ENCODE peak calls at places on chromosomes 13 and 19, in nine cellular contexts. C is right lobe of liver, I is ovary, Y is heart left ventricle, R is cardiac muscle cell, M is astrocyte, P is right cardiac atrium, J is iPS DF 6.9, Z is fibroblast of lung. V is an unnamed sample.

GRCh38 chr19:34722353-34722752 is 11.7 kb upstream of the ZNF181 start:
- DNase-seq in C (no peak), I (no peak), Y (no peak), R (no peak), M (no peak), P (no peak), J (no peak), Z (no peak), V (no peak)

GRCh38 chr13:96994030-96994848 is at the start of gene OXGR1:
- DNase-seq in C (peak; percentile 20), I (no peak), Y (no peak), R (peak; percentile 11), M (no peak), P (no peak), J (no peak), Z (no peak), V (peak; percentile 76)

GRCh38 chr19:33426621-33427475 is 53.3 kb downstream of the CEBPG start:
- DNase-seq in C (peak; percentile 10), I (no peak), Y (no peak), R (peak; percentile 18), M (no peak), P (no peak), J (no peak), Z (no peak), V (peak; percentile 24)

GRCh38 chr13:31927219-31927653 is 104.3 kb upstream of the FRY start:
- DNase-seq in C (no peak), I (no peak), Y (no peak), R (no peak), M (no peak), P (no peak), J (no peak), Z (no peak), V (no peak)

GRCh38 chr19:51702103-51702753 is 9.1 kb downstream of the SPACA6 start:
- DNase-seq in C (peak; percentile 58), I (peak; percentile 89), Y (peak; percentile 75), R (peak; percentile 65), M (no peak), P (peak; percentile 87), J (peak; percentile 47), Z (peak; percentile 39), V (peak; percentile 84)

GRCh38 chr13:21282065-21282464 is 105.6 kb downstream of the MRPL57 start:
- DNase-seq in C (no peak), I (no peak), Y (no peak), R (no peak), M (no peak), P (no peak), J (no peak), Z (no peak), V (no peak)

GRCh38 chr13:54705738-54706137 is 1677.1 kb downstream of the OLFM4 start:
- DNase-seq in C (no peak), I (no peak), Y (no peak), R (no peak), M (no peak), P (no peak), J (no peak), Z (no peak), V (no peak)

GRCh38 chr19:38512277-38512676 is 78.8 kb downstream of the RYR1 start:
- DNase-seq in C (no peak), I (no peak), Y (no peak), R (no peak), M (no peak), P (no peak), J (no peak), Z (no peak), V (no peak)

GRCh38 chr19:35106898-35107540 is 8.6 kb upstream of the FXYD3 start:
- DNase-seq in C (no peak), I (no peak), Y (no peak), R (no peak), M (no peak), P (no peak), J (no peak), Z (no peak), V (no peak)

GRCh38 chr19:10043286-10043927 is 30.1 kb downstream of the RDH8 start:
- DNase-seq in C (no peak), I (no peak), Y (no peak), R (peak; percentile 49), M (peak; percentile 29), P (no peak), J (no peak), Z (peak; percentile 48), V (no peak)

GRCh38 chr19:4278926-4279529 is at the start of gene SHD:
- DNase-seq in C (no peak), I (no peak), Y (no peak), R (peak; percentile 71), M (no peak), P (no peak), J (no peak), Z (no peak), V (no peak)

GRCh38 chr19:48745208-48745995 is 1.3 kb downstream of the IZUMO1 start:
- DNase-seq in C (no peak), I (no peak), Y (peak; percentile 69), R (peak; percentile 68), M (peak; percentile 31), P (peak; percentile 52), J (no peak), Z (peak; percentile 56), V (no peak)

GRCh38 chr13:104980571-104980970 is 1554.9 kb downstream of the EFNB2 start:
- DNase-seq in C (no peak), I (no peak), Y (no peak), R (no peak), M (no peak), P (no peak), J (no peak), Z (no peak), V (no peak)

DNA sequence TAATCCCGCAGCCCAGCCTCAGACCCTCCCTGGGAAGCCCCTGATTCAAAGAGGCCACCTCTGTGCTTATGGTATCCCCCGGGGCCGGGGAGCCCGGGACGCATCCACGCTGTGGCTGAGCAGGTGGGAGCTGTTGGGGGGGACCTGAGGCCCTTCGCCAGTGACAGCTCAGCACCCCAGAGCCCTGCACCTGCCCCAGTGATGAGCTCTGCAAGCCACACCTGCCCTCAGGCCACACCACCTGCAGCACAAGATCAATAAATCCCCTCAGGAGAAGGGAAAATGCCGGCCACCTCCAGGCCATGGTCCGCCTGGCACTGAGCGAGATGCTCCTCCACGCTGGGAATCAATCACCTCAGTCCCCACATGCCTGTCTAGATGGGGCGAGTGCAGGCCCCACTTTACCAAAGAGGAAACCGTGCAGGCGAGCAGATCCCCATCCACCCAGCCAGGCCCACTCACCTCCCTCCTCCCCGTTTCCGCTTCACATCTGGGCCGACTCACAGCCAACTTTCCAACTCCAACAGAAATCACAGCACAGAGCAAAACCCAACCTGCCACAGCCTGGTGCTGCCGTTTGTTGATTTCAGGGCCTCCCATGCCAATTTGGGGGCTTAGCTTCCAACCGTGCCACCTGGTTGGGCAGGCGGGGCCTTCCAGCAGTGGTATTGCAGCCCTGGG is 12.8 kb downstream of the MOB3A start:
- DNase-seq in C (no peak), I (no peak), Y (no peak), R (no peak), M (no peak), P (no peak), J (no peak), Z (no peak), V (no peak)
- H3K4me1 ChIP-seq in C (peaks cover 7% of the 10 kb centered on the region), I (no peaks in the 10 kb centered on the region), Y (peaks cover 12% of the 10 kb centered on the region), R (no peaks in the 10 kb centered on the region), M (no peaks in the 10 kb centered on the region), P (peaks cover 2% of the 10 kb centered on the region), J (no peaks in the 10 kb centered on the region), Z (no peaks in the 10 kb centered on the region), V (no peaks in the 10 kb centered on the region)

GRCh38 chr13:34344761-34345600 is 527.0 kb downstream of the RFC3 start:
- DNase-seq in C (no peak), I (no peak), Y (no peak), R (no peak), M (peak; percentile 26), P (no peak), J (no peak), Z (peak; percentile 31), V (no peak)

GRCh38 chr13:34347784-34348573 is 530.0 kb downstream of the RFC3 start:
- DNase-seq in C (no peak), I (no peak), Y (no peak), R (no peak), M (no peak), P (no peak), J (no peak), Z (no peak), V (no peak)

GRCh38 chr13:34349091-34349722 is 531.3 kb downstream of the RFC3 start:
- DNase-seq in C (no peak), I (no peak), Y (peak; percentile 76), R (no peak), M (peak; percentile 100), P (peak; percentile 31), J (no peak), Z (peak; percentile 100), V (no peak)

GRCh38 chr13:34345601-34345939 is 527.6 kb downstream of the RFC3 start:
- DNase-seq in C (no peak), I (no peak), Y (no peak), R (no peak), M (no peak), P (no peak), J (no peak), Z (no peak), V (no peak)

GRCh38 chr13:34346626-34347025 is 528.7 kb downstream of the RFC3 start:
- DNase-seq in C (no peak), I (no peak), Y (no peak), R (no peak), M (peak; percentile 54), P (no peak), J (no peak), Z (peak; percentile 72), V (no peak)
- H3K27ac ChIP-seq in C (no peak overlapping the region), I (no peak overlapping the region), Y (no peak overlapping the region), R (no peak overlapping the region), M (no peak overlapping the region), P (no peak overlapping the region), J (no peak overlapping the region), Z (no peak overlapping the region), V (no peak overlapping the region)

GRCh38 chr19:29381353-29382203 is 144.2 kb upstream of the VSTM2B start:
- DNase-seq in C (no peak), I (no peak), Y (no peak), R (no peak), M (no peak), P (no peak), J (no peak), Z (no peak), V (peak; percentile 16)

GRCh38 chr19:29380581-29380980 is 145.2 kb upstream of the VSTM2B start:
- DNase-seq in C (no peak), I (no peak), Y (no peak), R (no peak), M (no peak), P (no peak), J (no peak), Z (no peak), V (no peak)

GRCh38 chr19:29378543-29379105 is 147.2 kb upstream of the VSTM2B start:
- DNase-seq in C (no peak), I (no peak), Y (no peak), R (no peak), M (no peak), P (no peak), J (no peak), Z (no peak), V (no peak)

GRCh38 chr19:29378126-29378525 is 147.7 kb upstream of the VSTM2B start:
- DNase-seq in C (no peak), I (no peak), Y (no peak), R (no peak), M (no peak), P (no peak), J (no peak), Z (no peak), V (no peak)

GRCh38 chr19:29379257-29379986 is 146.4 kb upstream of the VSTM2B start:
- DNase-seq in C (no peak), I (no peak), Y (no peak), R (no peak), M (no peak), P (no peak), J (no peak), Z (no peak), V (no peak)
- H3K9me3 ChIP-seq in C (no peaks in the 10 kb centered on the region), I (no peaks in the 10 kb centered on the region), Y (no peaks in the 10 kb centered on the region), R (no peaks in the 10 kb centered on the region), M (peaks cover 3% of the 10 kb centered on the region), P (no peaks in the 10 kb centered on the region), J (no peaks in the 10 kb centered on the region), Z (no peaks in the 10 kb centered on the region), V (no peaks in the 10 kb centered on the region)

GRCh38 chr13:75419656-75420055 is 62.3 kb downstream of the TBC1D4 start:
- DNase-seq in C (no peak), I (no peak), Y (no peak), R (no peak), M (no peak), P (no peak), J (no peak), Z (no peak), V (no peak)
- H3K4me1 ChIP-seq in C (peaks cover 27% of the 10 kb centered on the region), I (peaks cover 18% of the 10 kb centered on the region), Y (peaks cover 65% of the 10 kb centered on the region), R (peaks cover 45% of the 10 kb centered on the region), M (peaks cover 25% of the 10 kb centered on the region), P (peaks cover 15% of the 10 kb centered on the region), J (no peaks in the 10 kb centered on the region), Z (peaks cover 8% of the 10 kb centered on the region), V (no peaks in the 10 kb centered on the region)